ENCODE peak calls at places on chromosomes 16 and 17, in five cellular contexts. One of them, this sample, is unnamed.
A peak's percentile ranks its signal among the peaks of the same experiment; 100 is the strongest.

GRCh38 chr16:66473654-66474519 is 46.8 kb downstream of the BEAN1 start:
- DNase-seq in GM23338: no peak
- DNase-seq in SK-N-SH: no peak
- DNase-seq in stomach: no peak
- DNase-seq in SK-N-MC: no peak
- DNase-seq in this sample: no peak

GRCh38 chr17:46968224-46968834 is 10.7 kb downstream of the RPRML start:
- DNase-seq in SK-N-MC: no peak
- DNase-seq in stomach: no peak
- DNase-seq in GM23338: no peak
- DNase-seq in SK-N-SH: no peak
- DNase-seq in this sample: no peak

GRCh38 chr16:81946206-81946605 is 65.1 kb downstream of the SDR42E1 start:
- DNase-seq in GM23338: no peak
- DNase-seq in SK-N-MC: no peak
- DNase-seq in SK-N-SH: no peak
- DNase-seq in stomach: no peak
- DNase-seq in this sample: no peak

GRCh38 chr16:10579965-10580918 is at the start of gene EMP2:
- DNase-seq in SK-N-SH: peak; percentile 95
- DNase-seq in GM23338: peak; percentile 87
- DNase-seq in stomach: peak; percentile 85
- DNase-seq in SK-N-MC: no peak
- DNase-seq in this sample: peak; percentile 87

GRCh38 chr16:2912330-2913199 is 834 bp downstream of the FLYWCH1 start:
- DNase-seq in SK-N-SH: peak; percentile 47
- DNase-seq in GM23338: peak; percentile 56
- DNase-seq in SK-N-MC: no peak
- DNase-seq in stomach: peak; percentile 33
- DNase-seq in this sample: peak; percentile 51

GRCh38 chr17:40497704-40498103 is 3.7 kb downstream of the TNS4 start:
- DNase-seq in SK-N-SH: no peak
- DNase-seq in GM23338: no peak
- DNase-seq in SK-N-MC: no peak
- DNase-seq in stomach: no peak
- DNase-seq in this sample: no peak

GRCh38 chr16:27430512-27430911 is 28.5 kb downstream of the IL21R start:
- DNase-seq in SK-N-MC: no peak
- DNase-seq in GM23338: no peak
- DNase-seq in SK-N-SH: no peak
- DNase-seq in stomach: no peak
- DNase-seq in this sample: no peak

GRCh38 chr16:22732959-22733358 is 81.0 kb upstream of the HS3ST2 start:
- DNase-seq in SK-N-MC: no peak
- DNase-seq in GM23338: no peak
- DNase-seq in stomach: no peak
- DNase-seq in SK-N-SH: no peak
- DNase-seq in this sample: no peak

GRCh38 chr17:37483311-37484039 is 6.2 kb upstream of the DUSP14 start:
- DNase-seq in stomach: no peak
- DNase-seq in SK-N-SH: peak; percentile 42
- DNase-seq in SK-N-MC: no peak
- DNase-seq in GM23338: peak; percentile 56
- DNase-seq in this sample: peak; percentile 19

GRCh38 chr16:48117217-48118105 is 38.3 kb downstream of the ABCC12 start:
- DNase-seq in GM23338: peak; percentile 87
- DNase-seq in SK-N-SH: peak; percentile 92
- DNase-seq in SK-N-MC: no peak
- DNase-seq in stomach: no peak
- DNase-seq in this sample: peak; percentile 23

GRCh38 chr17:47895254-47895855 is 681 bp upstream of the SP2 start:
- DNase-seq in SK-N-SH: no peak
- DNase-seq in stomach: peak; percentile 45
- DNase-seq in SK-N-MC: no peak
- DNase-seq in GM23338: no peak
- DNase-seq in this sample: peak; percentile 60

GRCh38 chr17:39621523-39622379 is 5.0 kb upstream of the PPP1R1B start:
- DNase-seq in GM23338: peak; percentile 84
- DNase-seq in SK-N-SH: peak; percentile 88
- DNase-seq in SK-N-MC: peak; percentile 45
- DNase-seq in stomach: peak; percentile 92
- DNase-seq in this sample: peak; percentile 90

GRCh38 chr17:35534694-35535093 is 2.8 kb downstream of the SLFN12L start:
- DNase-seq in SK-N-SH: no peak
- DNase-seq in stomach: no peak
- DNase-seq in GM23338: no peak
- DNase-seq in SK-N-MC: no peak
- DNase-seq in this sample: no peak

GRCh38 chr17:3935140-3935542 is 18.9 kb upstream of the P2RX1 start:
- DNase-seq in stomach: peak; percentile 87
- DNase-seq in SK-N-SH: peak; percentile 75
- DNase-seq in SK-N-MC: no peak
- DNase-seq in GM23338: peak; percentile 93
- DNase-seq in this sample: peak; percentile 81

GRCh38 chr17:34416116-34416515 is 53.1 kb upstream of the CCL1 start:
- DNase-seq in GM23338: no peak
- DNase-seq in stomach: no peak
- DNase-seq in SK-N-MC: no peak
- DNase-seq in SK-N-SH: no peak
- DNase-seq in this sample: no peak

GRCh38 chr17:78173025-78173715 is 4.8 kb downstream of the SYNGR2 start:
- DNase-seq in stomach: no peak
- DNase-seq in SK-N-MC: no peak
- DNase-seq in SK-N-SH: no peak
- DNase-seq in GM23338: no peak
- DNase-seq in this sample: peak; percentile 68

GRCh38 chr16:10827691-10828341 is 9.2 kb upstream of the TVP23A start:
- DNase-seq in SK-N-SH: no peak
- DNase-seq in SK-N-MC: no peak
- DNase-seq in GM23338: no peak
- DNase-seq in stomach: peak; percentile 72
- DNase-seq in this sample: peak; percentile 55

GRCh38 chr16:58425245-58425644 is 33.0 kb downstream of the GINS3 start:
- DNase-seq in SK-N-SH: no peak
- DNase-seq in stomach: no peak
- DNase-seq in GM23338: no peak
- DNase-seq in SK-N-MC: no peak
- DNase-seq in this sample: no peak

GRCh38 chr16:31202402-31203385 is at the start of gene PYCARD:
- DNase-seq in SK-N-MC: no peak
- DNase-seq in stomach: peak; percentile 45
- DNase-seq in GM23338: peak; percentile 66
- DNase-seq in SK-N-SH: peak; percentile 60
- DNase-seq in this sample: peak; percentile 82

GRCh38 chr16:78663690-78664089 is 564.2 kb downstream of the WWOX start:
- DNase-seq in SK-N-MC: no peak
- DNase-seq in SK-N-SH: no peak
- DNase-seq in stomach: no peak
- DNase-seq in GM23338: no peak
- DNase-seq in this sample: no peak

GRCh38 chr16:50547340-50547865 is 793 bp upstream of the NKD1 start:
- DNase-seq in SK-N-SH: peak; percentile 82
- DNase-seq in stomach: peak; percentile 63
- DNase-seq in GM23338: peak; percentile 61
- DNase-seq in SK-N-MC: no peak
- DNase-seq in this sample: peak; percentile 56

GRCh38 chr17:19322129-19322505 is 40.4 kb downstream of the B9D1 start:
- DNase-seq in stomach: no peak
- DNase-seq in SK-N-SH: no peak
- DNase-seq in GM23338: no peak
- DNase-seq in SK-N-MC: no peak
- DNase-seq in this sample: no peak

GRCh38 chr16:69555867-69556266 is 9.9 kb upstream of the NFAT5 start:
- DNase-seq in stomach: no peak
- DNase-seq in GM23338: no peak
- DNase-seq in SK-N-MC: no peak
- DNase-seq in SK-N-SH: no peak
- DNase-seq in this sample: no peak

GRCh38 chr17:28549274-28550132 is 2.9 kb downstream of the UNC119 start:
- DNase-seq in SK-N-SH: no peak
- DNase-seq in SK-N-MC: no peak
- DNase-seq in stomach: no peak
- DNase-seq in GM23338: no peak
- DNase-seq in this sample: no peak

GRCh38 chr17:82776454-82776853 is 24.6 kb downstream of the TBCD start:
- DNase-seq in stomach: no peak
- DNase-seq in SK-N-SH: no peak
- DNase-seq in GM23338: no peak
- DNase-seq in SK-N-MC: no peak
- DNase-seq in this sample: no peak

GRCh38 chr16:81836279-81837054 is 57.4 kb downstream of the PLCG2 start:
- DNase-seq in stomach: no peak
- DNase-seq in SK-N-SH: no peak
- DNase-seq in GM23338: no peak
- DNase-seq in SK-N-MC: no peak
- DNase-seq in this sample: no peak

GRCh38 chr16:65071371-65072311 is 50.2 kb downstream of the CDH11 start:
- DNase-seq in SK-N-MC: no peak
- DNase-seq in stomach: no peak
- DNase-seq in SK-N-SH: no peak
- DNase-seq in GM23338: no peak
- DNase-seq in this sample: peak; percentile 12

DNA sequence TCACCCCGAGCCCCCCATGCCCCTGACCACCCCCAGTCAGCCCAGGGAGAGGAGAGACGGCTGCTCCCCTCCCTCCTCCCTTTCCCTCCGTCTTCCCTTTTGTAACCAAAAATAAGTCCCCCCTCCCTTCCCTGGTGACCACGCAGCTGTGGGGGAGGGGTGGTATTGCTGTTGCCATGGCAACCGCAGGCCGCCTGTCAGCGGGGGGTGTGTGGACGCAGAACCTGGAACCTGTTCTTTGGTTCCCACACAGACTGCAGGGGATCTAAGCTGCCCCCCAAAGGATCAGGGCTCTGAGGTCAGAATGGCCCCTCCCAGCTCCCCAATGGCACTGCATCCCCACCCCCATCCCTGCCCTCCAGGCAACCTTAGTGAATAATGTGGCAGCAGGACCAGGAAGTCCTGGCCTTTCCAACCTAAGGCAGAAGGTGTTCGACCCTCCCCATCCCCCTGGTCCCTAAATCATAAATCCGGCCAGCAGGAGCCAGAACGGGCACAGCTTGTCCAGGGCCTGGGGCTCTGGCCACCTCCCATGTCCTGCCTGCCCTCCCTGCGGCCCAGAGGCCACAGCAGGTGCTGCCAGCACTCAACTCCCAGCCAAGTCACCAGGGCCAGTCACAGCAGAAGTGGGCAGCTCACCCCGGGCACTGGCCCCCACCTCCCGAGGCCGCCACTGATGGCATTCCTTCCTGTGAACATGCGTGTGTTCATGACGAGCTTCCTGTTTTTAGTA is 12.0 kb downstream of the CA4 start:
- DNase-seq in GM23338: peak; percentile 74
- DNase-seq in SK-N-SH: peak; percentile 73
- DNase-seq in stomach: peak; percentile 50
- DNase-seq in SK-N-MC: no peak
- DNase-seq in this sample: no peak
- TF ChIP-seq POLR2AphosphoS5 in GM23338: no peak
- TF ChIP-seq POLR2AphosphoS5 in SK-N-SH: no peak
- TF ChIP-seq POLR2AphosphoS5 in stomach: no peak
- TF ChIP-seq POLR2AphosphoS5 in SK-N-MC: no peak
- TF ChIP-seq POLR2AphosphoS5 in this sample: no peak

GRCh38 chr16:87043273-87044030 is 273.7 kb downstream of the C16orf95 start:
- DNase-seq in SK-N-SH: no peak
- DNase-seq in GM23338: no peak
- DNase-seq in stomach: no peak
- DNase-seq in SK-N-MC: no peak
- DNase-seq in this sample: no peak
- TF ChIP-seq POLR2AphosphoS5 in SK-N-SH: no peak
- TF ChIP-seq POLR2AphosphoS5 in GM23338: no peak
- TF ChIP-seq POLR2AphosphoS5 in stomach: no peak
- TF ChIP-seq POLR2AphosphoS5 in SK-N-MC: no peak
- TF ChIP-seq POLR2AphosphoS5 in this sample: no peak

DNA sequence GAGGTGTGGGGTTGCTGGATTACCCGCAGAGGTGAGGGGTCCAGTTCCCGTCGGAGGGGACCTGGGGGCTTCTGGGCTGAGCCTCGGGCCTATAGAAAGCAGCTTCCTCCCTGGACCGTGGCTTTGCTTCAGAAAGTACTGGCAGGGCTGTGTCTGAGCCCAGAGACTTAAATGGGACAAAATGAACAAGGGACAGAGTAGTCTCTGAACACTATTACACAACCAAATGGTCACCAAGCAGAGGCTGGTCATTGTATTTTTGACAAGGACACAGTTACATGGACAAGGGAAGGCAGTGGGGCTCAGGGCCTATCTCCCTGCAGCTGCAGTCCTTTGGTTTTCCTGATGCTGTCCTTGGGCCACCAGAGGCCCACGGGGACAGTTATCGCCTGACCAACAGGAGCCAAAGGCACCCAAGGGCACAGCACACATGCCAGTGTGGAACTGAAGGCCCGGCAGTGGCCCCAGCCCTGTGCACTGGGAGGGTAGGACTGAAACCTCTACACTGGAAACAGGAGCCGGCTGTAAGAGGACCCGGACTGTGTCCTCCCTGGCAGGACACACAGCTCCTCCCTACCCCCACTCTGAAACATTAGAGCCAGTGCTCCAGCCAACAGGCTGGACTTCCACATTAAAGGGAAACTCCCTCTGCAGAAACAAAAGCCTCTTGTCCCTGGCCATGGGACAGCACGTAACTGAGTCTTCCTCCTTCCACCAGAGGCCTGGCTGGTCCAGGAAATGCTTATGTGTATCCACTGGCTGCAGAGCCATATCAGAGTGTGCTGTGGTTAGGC is 26.0 kb upstream of the ERN1 start:
- DNase-seq in SK-N-MC: no peak
- DNase-seq in GM23338: no peak
- DNase-seq in SK-N-SH: no peak
- DNase-seq in stomach: peak; percentile 77
- DNase-seq in this sample: peak; percentile 27
- TF ChIP-seq POLR2AphosphoS5 in SK-N-MC: no peak
- TF ChIP-seq POLR2AphosphoS5 in GM23338: no peak
- TF ChIP-seq POLR2AphosphoS5 in SK-N-SH: no peak
- TF ChIP-seq POLR2AphosphoS5 in stomach: no peak
- TF ChIP-seq POLR2AphosphoS5 in this sample: no peak

DNA sequence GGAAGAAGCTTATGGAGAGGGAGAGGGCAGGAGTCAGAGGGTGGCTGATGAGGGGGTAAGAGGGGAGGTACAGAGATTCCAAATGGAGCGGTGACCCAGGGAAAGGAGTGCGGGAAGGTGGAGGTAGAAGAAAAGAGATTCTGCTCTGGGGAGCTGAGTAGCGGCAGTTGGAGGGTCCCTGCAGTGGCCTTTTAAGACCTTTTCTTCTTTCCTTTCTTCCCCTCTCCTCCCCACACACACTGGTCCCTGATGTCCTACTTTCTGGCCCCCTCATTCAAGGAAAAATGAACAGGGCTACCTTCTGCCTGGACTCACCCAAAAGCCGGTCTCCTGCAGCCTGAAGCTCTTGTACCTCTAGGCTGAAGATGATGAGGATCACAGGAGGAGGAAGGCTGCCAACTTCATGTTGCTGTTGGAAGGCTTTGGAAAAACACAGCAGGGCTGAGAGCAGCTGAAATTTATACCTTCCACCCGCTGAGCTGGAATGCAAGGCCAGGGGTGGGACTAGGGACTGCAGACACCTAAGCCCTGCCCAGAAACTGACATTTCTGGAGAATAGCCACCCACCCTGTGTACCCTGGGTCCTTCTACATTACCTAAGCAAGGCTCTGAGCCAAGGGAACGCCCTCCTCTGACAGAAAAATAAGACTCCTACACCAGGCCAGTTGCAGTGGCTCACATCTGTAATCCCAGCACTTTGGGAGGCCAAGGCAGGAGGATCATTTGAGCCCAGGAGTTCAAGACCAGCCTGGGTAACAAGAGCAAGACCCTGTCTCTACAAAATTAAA is 9.4 kb upstream of the HEATR6 start:
- DNase-seq in SK-N-MC: no peak
- DNase-seq in GM23338: peak; percentile 26
- DNase-seq in SK-N-SH: no peak
- DNase-seq in stomach: peak; percentile 42
- DNase-seq in this sample: peak; percentile 49
- TF ChIP-seq POLR2AphosphoS5 in SK-N-MC: no peak
- TF ChIP-seq POLR2AphosphoS5 in GM23338: no peak
- TF ChIP-seq POLR2AphosphoS5 in SK-N-SH: no peak
- TF ChIP-seq POLR2AphosphoS5 in stomach: no peak
- TF ChIP-seq POLR2AphosphoS5 in this sample: no peak